ENCODE peak calls at places on chromosomes 5 and 9, in eight cellular contexts. One of them, this sample, is unnamed.

GRCh38 chr9:116737137-116737546 is 50.0 kb downstream of the TRIM32 start:
- DNase-seq in GM23338: peak
- DNase-seq in neural progenitor cell: peak
- DNase-seq in HCT116: peak
- DNase-seq in hepatocyte: peak
- DNase-seq in MM.1S: peak
- DNase-seq in SK-N-SH: peak
- DNase-seq in OCI-LY7: peak
- DNase-seq in this sample: peak

GRCh38 chr5:1495525-1495897 is 28.2 kb downstream of the LPCAT1 start:
- DNase-seq in GM23338: no peak
- DNase-seq in HCT116: no peak
- DNase-seq in MM.1S: no peak
- DNase-seq in SK-N-SH: no peak
- DNase-seq in hepatocyte: no peak
- DNase-seq in OCI-LY7: no peak
- DNase-seq in neural progenitor cell: no peak
- DNase-seq in this sample: no peak

GRCh38 chr5:87887247-87887646 is 381.4 kb downstream of the TMEM161B start:
- DNase-seq in HCT116: no peak
- DNase-seq in MM.1S: no peak
- DNase-seq in OCI-LY7: no peak
- DNase-seq in hepatocyte: no peak
- DNase-seq in GM23338: no peak
- DNase-seq in SK-N-SH: no peak
- DNase-seq in neural progenitor cell: no peak
- DNase-seq in this sample: no peak

GRCh38 chr9:125632321-125633115 is 74.5 kb downstream of the MAPKAP1 start:
- DNase-seq in HCT116: no peak
- DNase-seq in SK-N-SH: no peak
- DNase-seq in OCI-LY7: peak
- DNase-seq in hepatocyte: peak
- DNase-seq in MM.1S: peak
- DNase-seq in GM23338: no peak
- DNase-seq in neural progenitor cell: no peak
- DNase-seq in this sample: peak

GRCh38 chr9:98117984-98118639 is 910 bp downstream of the TRIM14 start:
- DNase-seq in MM.1S: no peak
- DNase-seq in GM23338: peak
- DNase-seq in SK-N-SH: peak
- DNase-seq in HCT116: peak
- DNase-seq in neural progenitor cell: peak
- DNase-seq in hepatocyte: peak
- DNase-seq in OCI-LY7: peak
- DNase-seq in this sample: peak

GRCh38 chr9:13993482-13994267 is 320.3 kb downstream of the NFIB start:
- DNase-seq in hepatocyte: no peak
- DNase-seq in OCI-LY7: no peak
- DNase-seq in GM23338: no peak
- DNase-seq in MM.1S: no peak
- DNase-seq in SK-N-SH: no peak
- DNase-seq in HCT116: no peak
- DNase-seq in neural progenitor cell: peak
- DNase-seq in this sample: no peak

GRCh38 chr5:112276996-112277395 is 142.1 kb downstream of the EPB41L4A start:
- DNase-seq in hepatocyte: no peak
- DNase-seq in GM23338: peak
- DNase-seq in HCT116: no peak
- DNase-seq in OCI-LY7: peak
- DNase-seq in neural progenitor cell: peak
- DNase-seq in MM.1S: no peak
- DNase-seq in SK-N-SH: peak
- DNase-seq in this sample: no peak

GRCh38 chr9:89623925-89624420 is 19.2 kb downstream of the GADD45G start:
- DNase-seq in MM.1S: no peak
- DNase-seq in SK-N-SH: no peak
- DNase-seq in hepatocyte: no peak
- DNase-seq in HCT116: no peak
- DNase-seq in OCI-LY7: no peak
- DNase-seq in GM23338: no peak
- DNase-seq in neural progenitor cell: no peak
- DNase-seq in this sample: no peak

GRCh38 chr5:154713615-154714125 is 41.5 kb upstream of the LARP1 start:
- DNase-seq in OCI-LY7: no peak
- DNase-seq in hepatocyte: no peak
- DNase-seq in SK-N-SH: no peak
- DNase-seq in MM.1S: no peak
- DNase-seq in neural progenitor cell: no peak
- DNase-seq in GM23338: peak
- DNase-seq in HCT116: no peak
- DNase-seq in this sample: no peak

GRCh38 chr5:110770286-110770685 is 31.5 kb downstream of the SLC25A46 start:
- DNase-seq in SK-N-SH: no peak
- DNase-seq in neural progenitor cell: no peak
- DNase-seq in hepatocyte: no peak
- DNase-seq in GM23338: no peak
- DNase-seq in MM.1S: no peak
- DNase-seq in HCT116: no peak
- DNase-seq in OCI-LY7: no peak
- DNase-seq in this sample: no peak

GRCh38 chr5:165457854-165458481 is 1952.5 kb downstream of the MAT2B start:
- DNase-seq in SK-N-SH: peak
- DNase-seq in neural progenitor cell: peak
- DNase-seq in GM23338: peak
- DNase-seq in OCI-LY7: peak
- DNase-seq in MM.1S: peak
- DNase-seq in HCT116: no peak
- DNase-seq in hepatocyte: peak
- DNase-seq in this sample: peak

GRCh38 chr9:98215821-98216220 is 23.4 kb upstream of the CORO2A start:
- DNase-seq in HCT116: no peak
- DNase-seq in GM23338: peak
- DNase-seq in neural progenitor cell: peak
- DNase-seq in hepatocyte: no peak
- DNase-seq in SK-N-SH: peak
- DNase-seq in MM.1S: no peak
- DNase-seq in OCI-LY7: peak
- DNase-seq in this sample: peak

GRCh38 chr9:112705773-112706427 is 12.0 kb downstream of the INIP start:
- DNase-seq in hepatocyte: peak
- DNase-seq in MM.1S: no peak
- DNase-seq in GM23338: peak
- DNase-seq in OCI-LY7: no peak
- DNase-seq in HCT116: no peak
- DNase-seq in neural progenitor cell: peak
- DNase-seq in SK-N-SH: peak
- DNase-seq in this sample: peak

GRCh38 chr5:138964547-138965174 is 89.5 kb upstream of the LRRTM2 start:
- DNase-seq in HCT116: no peak
- DNase-seq in SK-N-SH: no peak
- DNase-seq in OCI-LY7: no peak
- DNase-seq in neural progenitor cell: peak
- DNase-seq in GM23338: no peak
- DNase-seq in hepatocyte: peak
- DNase-seq in MM.1S: no peak
- DNase-seq in this sample: no peak

GRCh38 chr5:154194348-154195329 is 4.1 kb downstream of the GALNT10 start:
- DNase-seq in GM23338: peak
- DNase-seq in neural progenitor cell: peak
- DNase-seq in HCT116: no peak
- DNase-seq in SK-N-SH: no peak
- DNase-seq in MM.1S: no peak
- DNase-seq in OCI-LY7: no peak
- DNase-seq in hepatocyte: no peak
- DNase-seq in this sample: peak

GRCh38 chr5:173954671-173955605 is 34.0 kb upstream of the C5orf47 start:
- DNase-seq in neural progenitor cell: no peak
- DNase-seq in HCT116: no peak
- DNase-seq in OCI-LY7: no peak
- DNase-seq in MM.1S: peak
- DNase-seq in SK-N-SH: no peak
- DNase-seq in hepatocyte: peak
- DNase-seq in GM23338: no peak
- DNase-seq in this sample: peak

GRCh38 chr5:137888489-137888874 is 775 bp upstream of the PKD2L2 start:
- DNase-seq in neural progenitor cell: peak
- DNase-seq in hepatocyte: no peak
- DNase-seq in HCT116: no peak
- DNase-seq in SK-N-SH: peak
- DNase-seq in MM.1S: peak
- DNase-seq in OCI-LY7: no peak
- DNase-seq in GM23338: no peak
- DNase-seq in this sample: no peak

GRCh38 chr5:35029333-35029732 is 18.4 kb downstream of the AGXT2 start:
- DNase-seq in HCT116: no peak
- DNase-seq in MM.1S: no peak
- DNase-seq in SK-N-SH: no peak
- DNase-seq in neural progenitor cell: no peak
- DNase-seq in hepatocyte: no peak
- DNase-seq in OCI-LY7: no peak
- DNase-seq in GM23338: no peak
- DNase-seq in this sample: no peak

GRCh38 chr9:136089697-136090045 is 5.4 kb downstream of the NACC2 start:
- DNase-seq in MM.1S: no peak
- DNase-seq in neural progenitor cell: no peak
- DNase-seq in SK-N-SH: peak
- DNase-seq in HCT116: no peak
- DNase-seq in OCI-LY7: peak
- DNase-seq in hepatocyte: no peak
- DNase-seq in GM23338: no peak
- DNase-seq in this sample: peak

GRCh38 chr5:119178435-119178834 is 107.5 kb downstream of the DMXL1 start:
- DNase-seq in MM.1S: no peak
- DNase-seq in SK-N-SH: no peak
- DNase-seq in OCI-LY7: no peak
- DNase-seq in neural progenitor cell: peak
- DNase-seq in hepatocyte: no peak
- DNase-seq in HCT116: no peak
- DNase-seq in GM23338: peak
- DNase-seq in this sample: no peak

GRCh38 chr5:68652507-68652906 is 437.0 kb downstream of the PIK3R1 start:
- DNase-seq in GM23338: no peak
- DNase-seq in SK-N-SH: no peak
- DNase-seq in MM.1S: no peak
- DNase-seq in hepatocyte: peak
- DNase-seq in HCT116: no peak
- DNase-seq in OCI-LY7: no peak
- DNase-seq in neural progenitor cell: no peak
- DNase-seq in this sample: peak

DNA sequence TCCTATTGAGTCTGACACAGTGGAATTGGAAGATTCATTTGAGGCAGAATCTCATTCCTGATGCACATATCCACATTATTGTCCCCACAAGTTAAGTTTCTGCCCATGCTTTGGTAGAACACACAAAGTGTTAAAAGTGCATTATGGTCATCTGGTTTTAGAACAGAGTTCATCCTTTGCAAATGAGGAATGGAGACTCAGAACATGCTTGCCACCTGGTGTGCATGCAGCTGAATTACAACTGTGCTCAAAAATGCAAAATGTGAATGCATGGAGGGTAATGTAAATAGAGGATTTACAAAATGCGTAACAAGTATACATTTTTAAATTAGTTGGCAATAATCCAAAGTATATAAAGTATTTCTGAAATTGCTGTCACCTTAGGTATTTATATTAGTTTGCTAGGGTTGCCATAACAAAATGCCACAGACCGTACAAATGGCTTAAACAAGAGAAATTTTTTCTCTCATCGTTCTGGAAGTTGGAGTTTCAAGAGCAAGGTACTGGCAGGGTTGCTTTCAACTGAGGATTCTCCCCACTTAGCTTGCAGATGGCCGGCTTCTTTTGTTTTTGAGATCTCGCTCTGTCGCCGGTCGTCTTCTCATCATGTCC is 671.1 kb downstream of the TAF11L14 start:
- DNase-seq in SK-N-SH: peak
- DNase-seq in hepatocyte: peak
- DNase-seq in OCI-LY7: peak
- DNase-seq in GM23338: peak
- DNase-seq in HCT116: no peak
- DNase-seq in MM.1S: peak
- DNase-seq in neural progenitor cell: peak
- DNase-seq in this sample: peak
- TF ChIP-seq CTCF in SK-N-SH: peak
- TF ChIP-seq CTCF in hepatocyte: peak
- TF ChIP-seq CTCF in OCI-LY7: peak
- TF ChIP-seq CTCF in GM23338: peak
- TF ChIP-seq CTCF in HCT116: no peak
- TF ChIP-seq CTCF in MM.1S: peak
- TF ChIP-seq CTCF in neural progenitor cell: peak
- TF ChIP-seq CTCF in this sample: peak

GRCh38 chr5:141135030-141135717 is at the start of gene PCDHB5:
- DNase-seq in MM.1S: no peak
- DNase-seq in SK-N-SH: no peak
- DNase-seq in HCT116: no peak
- DNase-seq in neural progenitor cell: peak
- DNase-seq in OCI-LY7: no peak
- DNase-seq in hepatocyte: peak
- DNase-seq in GM23338: peak
- DNase-seq in this sample: no peak
- H3K27ac ChIP-seq in MM.1S: no peak
- H3K27ac ChIP-seq in SK-N-SH: no peak
- H3K27ac ChIP-seq in HCT116: no peak
- H3K27ac ChIP-seq in neural progenitor cell: no peak
- H3K27ac ChIP-seq in OCI-LY7: no peak
- H3K27ac ChIP-seq in hepatocyte: peak
- H3K27ac ChIP-seq in GM23338: peak
- H3K27ac ChIP-seq in this sample: no peak

DNA sequence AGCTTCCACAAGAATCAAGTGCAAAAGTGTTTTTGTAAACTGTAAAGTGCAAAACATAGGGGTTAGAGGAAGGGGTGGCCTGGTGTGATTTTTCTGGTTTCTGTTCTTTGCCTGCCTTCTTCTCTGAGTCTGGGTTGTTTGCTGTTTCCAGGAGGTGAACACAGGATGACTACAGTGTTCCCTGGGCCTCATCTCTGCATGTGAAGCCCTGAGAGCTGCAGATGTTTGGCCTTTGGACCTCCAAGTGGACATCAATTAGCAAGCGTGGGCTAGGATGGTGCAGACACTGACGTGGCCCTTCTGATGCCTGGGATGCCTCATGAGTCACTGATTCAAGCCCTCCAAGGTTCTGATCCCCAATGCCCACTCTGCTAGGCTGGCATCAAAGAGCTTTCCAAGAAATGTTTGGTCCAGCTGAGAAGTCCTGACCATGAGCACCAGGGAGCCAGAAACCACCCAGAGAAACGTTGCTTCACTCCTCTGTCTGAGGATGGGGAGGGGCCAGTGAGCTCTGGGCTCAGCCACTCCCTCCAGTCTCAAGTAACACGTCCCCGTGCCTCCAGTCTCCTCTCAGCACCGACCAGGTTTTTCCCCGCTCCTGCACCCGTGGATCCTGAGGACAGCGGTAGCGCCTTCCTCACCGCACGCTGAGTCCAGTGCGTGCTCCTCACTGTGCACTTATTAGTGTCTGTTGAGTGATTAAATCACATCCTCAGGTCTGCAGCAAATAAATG is 7.6 kb downstream of the IL9 start:
- DNase-seq in MM.1S: no peak
- DNase-seq in hepatocyte: peak
- DNase-seq in GM23338: peak
- DNase-seq in SK-N-SH: no peak
- DNase-seq in OCI-LY7: no peak
- DNase-seq in HCT116: no peak
- DNase-seq in neural progenitor cell: peak
- DNase-seq in this sample: peak
- TF ChIP-seq EZH2phosphoT487 in MM.1S: no peak
- TF ChIP-seq EZH2phosphoT487 in hepatocyte: no peak
- TF ChIP-seq EZH2phosphoT487 in GM23338: no peak
- TF ChIP-seq EZH2phosphoT487 in SK-N-SH: no peak
- TF ChIP-seq EZH2phosphoT487 in OCI-LY7: no peak
- TF ChIP-seq EZH2phosphoT487 in HCT116: no peak
- TF ChIP-seq EZH2phosphoT487 in neural progenitor cell: no peak
- TF ChIP-seq EZH2phosphoT487 in this sample: no peak

GRCh38 chr5:30650311-30650710 is 543.2 kb upstream of the CDH6 start:
- DNase-seq in SK-N-SH: no peak
- DNase-seq in neural progenitor cell: no peak
- DNase-seq in HCT116: no peak
- DNase-seq in OCI-LY7: no peak
- DNase-seq in MM.1S: no peak
- DNase-seq in GM23338: peak
- DNase-seq in hepatocyte: no peak
- DNase-seq in this sample: peak
- TF ChIP-seq CTCF in SK-N-SH: peak
- TF ChIP-seq CTCF in neural progenitor cell: peak
- TF ChIP-seq CTCF in HCT116: no peak
- TF ChIP-seq CTCF in OCI-LY7: peak
- TF ChIP-seq CTCF in MM.1S: peak
- TF ChIP-seq CTCF in GM23338: peak
- TF ChIP-seq CTCF in hepatocyte: no peak
- TF ChIP-seq CTCF in this sample: peak